ENCODE peak calls at places on chromosomes 5 and 9, in nine cellular contexts. K is caudate nucleus; J is CD8-positive, alpha-beta memory T cell; C is dorsolateral prefrontal cortex; W is epithelial cell of prostate; F is RWPE1; O is fibroblast of lung; H is HCT116; X is psoas muscle. Q is an unnamed sample.
A peak's percentile ranks its signal among the peaks of the same experiment; 100 is the strongest.

GRCh38 chr5:102654559-102655354 is 100.3 kb upstream of the PAM start:
- DNase-seq in K (no peak), J (no peak), C (no peak), W (no peak), F (no peak), O (no peak), H (no peak), X (no peak), Q (no peak)

GRCh38 chr5:85462957-85463356 is 1078.3 kb upstream of the EDIL3 start:
- DNase-seq in K (no peak), J (no peak), C (no peak), W (no peak), F (no peak), O (no peak), H (no peak), X (no peak), Q (no peak)

GRCh38 chr9:127490831-127491230 is 39.5 kb downstream of the LRSAM1 start:
- DNase-seq in K (no peak), J (no peak), C (no peak), W (no peak), F (no peak), O (no peak), H (no peak), X (no peak), Q (no peak)

GRCh38 chr9:1458503-1458902 is 408.3 kb downstream of the DMRT2 start:
- DNase-seq in K (no peak), J (no peak), C (no peak), W (peak; percentile 87), F (peak; percentile 81), O (peak; percentile 56), H (peak; percentile 7), X (no peak), Q (no peak)

GRCh38 chr9:114038724-114039313 is 39.3 kb downstream of the AMBP start:
- DNase-seq in K (no peak), J (no peak), C (no peak), W (no peak), F (no peak), O (no peak), H (no peak), X (no peak), Q (peak; percentile 32)

GRCh38 chr5:88952996-88953643 is 70.1 kb upstream of the MEF2C start:
- DNase-seq in K (no peak), J (no peak), C (no peak), W (no peak), F (no peak), O (no peak), H (no peak), X (no peak), Q (no peak)

GRCh38 chr9:137454145-137454505 is 5.0 kb downstream of the NSMF start:
- DNase-seq in K (no peak), J (peak; percentile 49), C (no peak), W (no peak), F (no peak), O (no peak), H (no peak), X (peak; percentile 68), Q (peak; percentile 92)

GRCh38 chr9:26462213-26462612 is 430.4 kb downstream of the CAAP1 start:
- DNase-seq in K (no peak), J (no peak), C (no peak), W (no peak), F (no peak), O (no peak), H (no peak), X (no peak), Q (no peak)

GRCh38 chr5:96790851-96791513 is 16.8 kb downstream of the ERAP1 start:
- DNase-seq in K (no peak), J (no peak), C (no peak), W (no peak), F (no peak), O (peak; percentile 72), H (no peak), X (no peak), Q (no peak)

GRCh38 chr9:111078391-111079038 is 40.2 kb upstream of the LPAR1 start:
- DNase-seq in K (no peak), J (no peak), C (no peak), W (no peak), F (no peak), O (no peak), H (no peak), X (no peak), Q (no peak)

GRCh38 chr9:35517552-35518211 is 27.8 kb downstream of the RUSC2 start:
- DNase-seq in K (no peak), J (no peak), C (no peak), W (no peak), F (no peak), O (no peak), H (no peak), X (no peak), Q (no peak)

GRCh38 chr5:57034517-57034916 is 82.6 kb upstream of the MIER3 start:
- DNase-seq in K (no peak), J (no peak), C (no peak), W (no peak), F (no peak), O (no peak), H (no peak), X (no peak), Q (no peak)

GRCh38 chr5:57033103-57033502 is 81.2 kb upstream of the MIER3 start:
- DNase-seq in K (no peak), J (no peak), C (no peak), W (peak; percentile 43), F (peak; percentile 90), O (no peak), H (peak; percentile 34), X (no peak), Q (no peak)

GRCh38 chr5:57035955-57036354 is 84.0 kb upstream of the MIER3 start:
- DNase-seq in K (no peak), J (no peak), C (no peak), W (no peak), F (no peak), O (no peak), H (no peak), X (no peak), Q (no peak)

GRCh38 chr5:57033503-57033902 is 81.6 kb upstream of the MIER3 start:
- DNase-seq in K (no peak), J (no peak), C (no peak), W (no peak), F (no peak), O (no peak), H (no peak), X (no peak), Q (no peak)

GRCh38 chr5:57032151-57032551 is 80.2 kb upstream of the MIER3 start:
- DNase-seq in K (no peak), J (no peak), C (no peak), W (no peak), F (peak; percentile 72), O (no peak), H (peak; percentile 70), X (no peak), Q (no peak)
- H3K27ac ChIP-seq in K (no peak overlapping the region), J (no peak overlapping the region), C (no peak overlapping the region), W (peak overlapping the region; percentile 57), F (no peak overlapping the region), O (no peak overlapping the region), H (peak overlapping the region; percentile 36), X (no peak overlapping the region), Q (no peak overlapping the region)

GRCh38 chr9:78967557-78968212 is 604.1 kb upstream of the TLE4 start:
- DNase-seq in K (no peak), J (no peak), C (no peak), W (peak; percentile 14), F (no peak), O (no peak), H (no peak), X (no peak), Q (no peak)

GRCh38 chr9:78973906-78974305 is 597.9 kb upstream of the TLE4 start:
- DNase-seq in K (no peak), J (no peak), C (no peak), W (peak; percentile 59), F (peak; percentile 84), O (peak; percentile 67), H (no peak), X (no peak), Q (no peak)

GRCh38 chr9:78970375-78970774 is 601.4 kb upstream of the TLE4 start:
- DNase-seq in K (no peak), J (no peak), C (no peak), W (no peak), F (no peak), O (no peak), H (no peak), X (no peak), Q (no peak)

GRCh38 chr9:78972303-78973002 is 599.3 kb upstream of the TLE4 start:
- DNase-seq in K (no peak), J (no peak), C (no peak), W (no peak), F (no peak), O (no peak), H (no peak), X (no peak), Q (no peak)

DNA sequence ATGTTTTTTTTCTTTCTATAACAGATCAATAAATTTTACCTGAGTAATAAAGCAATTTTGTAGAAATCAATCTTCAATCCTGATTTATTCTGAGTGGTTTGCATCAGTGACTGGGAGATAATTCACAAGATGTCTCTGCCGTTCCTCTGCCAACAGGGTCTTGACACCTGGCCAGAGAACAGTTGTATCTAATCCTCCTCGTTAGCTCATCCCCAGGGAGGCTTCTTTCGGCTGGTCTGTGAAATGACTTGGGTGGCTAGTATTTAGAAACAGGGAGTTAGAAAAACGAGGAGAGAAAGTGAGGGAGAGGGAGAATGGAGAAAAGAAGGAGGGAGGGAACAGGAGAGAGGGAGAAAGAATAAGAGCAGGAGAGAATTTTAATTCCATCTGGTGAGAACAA is 600.3 kb upstream of the TLE4 start:
- DNase-seq in K (no peak), J (no peak), C (no peak), W (no peak), F (no peak), O (no peak), H (no peak), X (no peak), Q (no peak)
- H3K27ac ChIP-seq in K (no peak overlapping the region), J (no peak overlapping the region), C (no peak overlapping the region), W (no peak overlapping the region), F (no peak overlapping the region), O (no peak overlapping the region), H (no peak overlapping the region), X (no peak overlapping the region), Q (no peak overlapping the region)

GRCh38 chr9:135167839-135168378 is 80.4 kb downstream of the OLFM1 start:
- DNase-seq in K (no peak), J (no peak), C (no peak), W (no peak), F (no peak), O (no peak), H (no peak), X (no peak), Q (no peak)
- H3K27ac ChIP-seq in K (no peak overlapping the region), J (no peak overlapping the region), C (peak overlapping the region; percentile 74), W (no peak overlapping the region), F (no peak overlapping the region), O (no peak overlapping the region), H (no peak overlapping the region), X (no peak overlapping the region), Q (no peak overlapping the region)

DNA sequence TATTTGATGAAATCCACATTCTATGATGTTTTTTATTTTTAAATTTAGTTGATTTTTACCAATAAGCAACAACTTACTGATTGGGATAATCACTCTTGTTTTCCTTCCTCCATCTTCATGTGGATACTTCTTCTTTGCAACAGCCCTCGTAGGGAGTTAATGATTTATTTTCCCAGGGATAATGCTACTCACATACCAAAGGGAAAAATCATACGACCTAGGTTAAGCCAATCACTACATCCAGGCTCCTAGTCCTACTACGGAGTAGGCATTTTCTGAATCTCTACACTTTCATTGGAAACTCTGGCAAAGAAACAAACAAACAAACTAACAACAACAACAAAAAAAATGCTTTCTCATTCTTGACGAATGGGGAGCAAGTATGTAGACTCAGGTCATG is 663.4 kb downstream of the PTPRD start:
- DNase-seq in K (no peak), J (no peak), C (no peak), W (no peak), F (no peak), O (no peak), H (no peak), X (no peak), Q (no peak)
- H3K27ac ChIP-seq in K (no peak overlapping the region), J (no peak overlapping the region), C (no peak overlapping the region), W (no peak overlapping the region), F (no peak overlapping the region), O (no peak overlapping the region), H (no peak overlapping the region), X (no peak overlapping the region), Q (no peak overlapping the region)

Q was measured in suprapubic skin.